ENCODE peak calls at places on chromosomes 13 and 19, in six cellular contexts. X is heart left ventricle, I is heart right ventricle, F is cardiac muscle cell, K is stomach, O is body of pancreas. N is an unnamed sample.

GRCh38 chr13:31431722-31432137 is 232.0 kb downstream of the B3GLCT start:
- DNase-seq in O (peak), X (peak), F (peak), K (peak), I (peak), N (peak)

GRCh38 chr13:77980592-77980991 is 62.0 kb upstream of the EDNRB start:
- DNase-seq in K (no peak), F (peak), X (no peak), I (no peak), O (no peak), N (peak)

GRCh38 chr19:17926044-17926443 is 6.8 kb upstream of the CCDC124 start:
- DNase-seq in O (no peak), F (no peak), K (no peak), X (no peak), I (no peak), N (no peak)

GRCh38 chr13:52845766-52846566 is 2.5 kb downstream of the PCDH8 start:
- DNase-seq in K (no peak), O (peak), F (peak), X (no peak), I (peak), N (peak)

GRCh38 chr13:39451860-39452301 is 151.1 kb downstream of the LHFPL6 start:
- DNase-seq in K (no peak), X (peak), I (peak), F (peak), O (peak), N (no peak)

GRCh38 chr19:4713384-4713951 is 10.2 kb downstream of the DPP9 start:
- DNase-seq in O (peak), X (peak), I (peak), F (peak), K (peak), N (peak)

GRCh38 chr13:93244918-93245280 is 18.3 kb downstream of the GPC6 start:
- DNase-seq in I (no peak), F (peak), X (no peak), K (no peak), O (no peak), N (peak)

GRCh38 chr19:55353803-55354697 is 469 bp downstream of the COX6B2 start:
- DNase-seq in X (peak), K (peak), O (peak), I (peak), F (peak), N (peak)

GRCh38 chr19:42634409-42635232 is 39.9 kb upstream of the CEACAM8 start:
- DNase-seq in X (no peak), O (peak), K (peak), I (no peak), F (peak), N (peak)

GRCh38 chr13:107192289-107192688 is 624.4 kb upstream of the ARGLU1 start:
- DNase-seq in K (peak), F (no peak), O (no peak), X (no peak), I (no peak), N (no peak)

GRCh38 chr13:98909016-98909415 is 68.8 kb downstream of the DOCK9 start:
- DNase-seq in I (no peak), O (no peak), F (no peak), K (no peak), X (no peak), N (peak)

GRCh38 chr19:6862673-6863078 is 24.7 kb upstream of the ADGRE1 start:
- DNase-seq in K (peak), X (peak), F (peak), O (peak), I (peak), N (peak)

GRCh38 chr13:75760182-75760981 is 124.3 kb downstream of the LMO7 start:
- DNase-seq in X (peak), O (peak), K (peak), I (no peak), F (no peak), N (peak)

GRCh38 chr19:39403331-39404312 is 3.0 kb upstream of the ZFP36 start:
- DNase-seq in I (peak), F (peak), O (peak), K (peak), X (peak), N (peak)

GRCh38 chr13:91719033-91719432 is 320.6 kb downstream of the GPC5 start:
- DNase-seq in O (no peak), F (peak), K (no peak), I (peak), X (no peak), N (peak)

GRCh38 chr13:109835321-109835720 is 48.9 kb upstream of the IRS2 start:
- DNase-seq in K (no peak), I (no peak), X (no peak), F (peak), O (no peak), N (no peak)

GRCh38 chr19:6739884-6740588 is 556 bp downstream of the TRIP10 start:
- DNase-seq in O (peak), X (peak), K (peak), I (peak), F (no peak), N (no peak)

GRCh38 chr19:17765069-17765618 is 13.9 kb downstream of the FCHO1 start:
- DNase-seq in I (peak), K (peak), X (peak), O (no peak), F (no peak), N (peak)

GRCh38 chr19:50432221-50432626 is 468 bp upstream of the MYBPC2 start:
- DNase-seq in K (no peak), F (peak), X (no peak), I (no peak), O (peak), N (no peak)

GRCh38 chr13:61765181-61765742 is 349.6 kb upstream of the PCDH20 start:
- DNase-seq in I (no peak), O (no peak), X (no peak), F (no peak), K (no peak), N (no peak)

GRCh38 chr19:5987077-5987818 is 9.3 kb upstream of the RANBP3 start:
- DNase-seq in I (no peak), O (peak), X (peak), F (peak), K (peak), N (peak)

GRCh38 chr13:110634558-110634957 is 19.2 kb downstream of the NAXD start:
- DNase-seq in F (peak), I (no peak), K (no peak), X (no peak), O (no peak), N (no peak)

GRCh38 chr19:18743281-18743825 is 47.8 kb downstream of the COMP start:
- DNase-seq in F (peak), I (peak), X (peak), K (peak), O (peak), N (peak)

GRCh38 chr13:110637747-110638146 is 22.4 kb downstream of the NAXD start:
- DNase-seq in K (no peak), X (no peak), O (no peak), F (no peak), I (no peak), N (no peak)

GRCh38 chr13:29684441-29684840 is 89.0 kb upstream of the SLC7A1 start:
- DNase-seq in X (no peak), K (no peak), O (no peak), F (no peak), I (no peak), N (peak)

GRCh38 chr13:24141333-24141910 is 19.1 kb upstream of the SPATA13 start:
- DNase-seq in F (no peak), X (no peak), O (no peak), K (no peak), I (no peak), N (no peak)

GRCh38 chr19:11421607-11422098 is 2.5 kb upstream of the RGL3 start:
- DNase-seq in O (peak), K (peak), X (peak), I (peak), F (peak), N (peak)

GRCh38 chr13:114222461-114222968 is 12.2 kb upstream of the CDC16 start:
- DNase-seq in X (peak), F (peak), K (no peak), O (peak), I (peak), N (no peak)

DNA sequence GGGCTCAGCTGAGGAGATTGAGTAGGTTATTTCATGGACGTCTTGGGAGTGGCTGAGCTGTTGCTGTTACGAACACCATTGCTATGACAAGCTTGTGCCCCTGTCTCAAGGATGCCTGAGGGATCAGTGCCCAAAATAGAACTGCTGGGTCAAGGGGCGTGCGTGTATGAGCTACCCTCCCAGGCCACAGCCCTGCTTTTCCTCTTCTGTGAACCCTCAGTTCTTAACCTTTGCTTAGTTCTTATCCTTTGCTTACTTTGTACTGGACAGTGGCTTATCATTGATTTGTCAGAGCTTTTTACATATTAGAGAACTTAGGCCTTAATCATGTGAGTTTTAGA is 9.0 kb downstream of the ARHGAP45 start:
- DNase-seq in K (no peak), F (no peak), X (no peak), I (no peak), O (no peak), N (no peak)
- TF ChIP-seq CTCF in K (no peak), F (no peak), X (no peak), I (no peak), O (no peak), N (no peak)

GRCh38 chr13:70107498-70108271 is at the start of gene ATXN8OS:
- DNase-seq in X (peak), F (no peak), K (no peak), I (no peak), O (peak), N (no peak)
- H3K4me3 ChIP-seq in X (no peak), F (peak), K (peak), I (no peak), O (no peak), N (no peak)

DNA sequence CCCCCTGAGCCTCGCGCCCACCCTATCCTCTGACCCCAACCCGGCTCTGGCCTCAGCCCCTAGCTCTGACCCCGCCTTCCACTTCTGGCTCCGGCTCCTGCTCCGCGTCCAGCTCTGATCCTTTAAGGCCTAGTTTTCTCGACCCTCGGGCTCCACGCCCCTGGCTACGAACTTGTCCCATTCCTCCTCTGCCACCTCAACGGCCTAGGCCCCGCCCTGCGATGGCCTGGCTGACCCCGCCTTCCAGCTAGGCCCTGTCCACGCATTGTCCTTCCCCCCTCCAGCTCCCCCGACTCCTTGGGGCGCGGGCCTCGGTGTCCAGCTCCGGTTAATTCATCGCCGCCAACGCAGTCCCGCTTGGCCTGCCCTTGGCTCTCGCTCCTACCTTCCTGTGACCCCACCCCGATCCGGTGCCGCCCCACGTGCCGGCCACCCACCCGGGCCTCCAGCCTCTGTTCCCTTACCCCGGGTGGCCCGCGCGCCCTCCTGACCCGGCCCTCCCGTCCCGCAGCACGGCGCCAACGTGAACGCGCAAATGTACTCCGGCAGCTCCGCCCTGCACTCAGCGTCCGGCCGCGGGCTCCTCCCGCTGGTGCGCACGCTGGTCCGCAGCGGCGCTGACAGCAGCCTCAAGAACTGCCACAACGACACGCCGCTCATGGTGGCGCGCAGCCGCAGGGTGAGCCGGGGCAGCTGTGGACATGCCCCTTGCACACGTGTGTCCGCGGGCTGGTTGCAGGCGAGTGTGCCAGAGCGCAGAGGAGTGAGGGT is 9.4 kb downstream of the BCL3 start:
- DNase-seq in O (peak), X (peak), K (peak), I (peak), F (peak), N (no peak)
- TF ChIP-seq CTCF in O (no peak), X (peak), K (no peak), I (no peak), F (peak), N (no peak)

DNA sequence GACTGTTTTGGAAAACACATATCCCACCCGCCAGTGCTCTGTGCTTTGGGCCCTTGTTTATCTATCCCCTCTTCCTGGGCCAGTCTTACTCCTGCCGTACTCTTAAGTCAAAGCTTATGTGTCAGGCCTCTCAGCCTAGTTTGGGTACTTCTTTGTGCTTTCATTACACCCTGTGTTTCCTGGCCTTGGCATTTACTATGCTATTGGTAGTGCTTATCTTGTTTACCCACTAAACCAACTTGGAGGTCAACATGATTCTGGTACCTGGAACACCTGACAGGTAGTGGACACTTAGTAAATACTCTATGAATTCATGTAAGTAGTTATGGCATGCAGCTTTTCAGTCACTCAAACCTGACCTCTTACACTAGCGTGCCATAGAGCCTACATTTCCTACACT is 2.4 kb downstream of the POLR1D start:
- DNase-seq in K (peak), F (no peak), O (peak), I (no peak), X (no peak), N (no peak)
- H3K4me3 ChIP-seq in K (peak), F (no peak), O (no peak), I (no peak), X (no peak), N (no peak)

DNA sequence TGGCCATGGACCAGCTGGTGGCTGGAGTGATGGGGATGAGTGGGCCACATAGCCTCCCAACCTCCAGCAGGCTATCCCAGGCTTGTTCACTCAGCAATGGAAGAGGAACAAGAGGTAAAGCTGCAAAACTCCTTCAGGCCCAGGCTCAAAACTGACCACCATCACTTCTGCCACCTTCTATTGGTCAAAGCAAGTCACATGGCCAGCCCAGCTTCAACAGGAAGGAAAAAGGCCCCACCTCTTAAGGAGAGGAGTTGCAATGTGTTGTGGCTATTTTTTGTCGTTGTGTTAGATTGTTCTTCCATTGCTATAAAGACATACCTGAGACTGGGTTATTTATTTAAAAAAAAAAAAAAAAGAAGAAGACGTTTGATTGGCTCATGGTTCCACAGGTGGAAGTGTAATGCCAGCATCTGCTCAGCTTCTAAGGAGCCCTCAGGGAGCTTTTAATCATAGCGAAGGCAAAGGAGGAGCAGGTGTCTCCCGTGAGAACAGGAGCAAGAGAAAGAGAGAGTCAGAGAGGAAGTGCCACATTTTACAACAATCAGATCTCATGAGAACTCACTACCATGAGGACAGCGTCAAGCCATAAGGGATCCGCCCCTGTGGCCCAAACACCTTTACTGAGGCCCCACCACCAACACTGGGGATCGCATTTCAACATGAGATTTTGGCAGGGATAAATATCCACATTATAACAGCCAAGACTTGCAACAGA is 5.4 kb downstream of the IGSF23 start:
- DNase-seq in O (no peak), I (no peak), K (no peak), F (no peak), X (no peak), N (no peak)
- TF ChIP-seq CTCF in O (no peak), I (no peak), K (no peak), F (no peak), X (no peak), N (no peak)

GRCh38 chr13:86002921-86003488 is 203.8 kb upstream of the SLITRK6 start:
- DNase-seq in I (no peak), O (no peak), X (no peak), F (no peak), K (no peak), N (no peak)
- H3K4me3 ChIP-seq in I (no peak), O (no peak), X (no peak), F (no peak), K (no peak), N (no peak)

DNA sequence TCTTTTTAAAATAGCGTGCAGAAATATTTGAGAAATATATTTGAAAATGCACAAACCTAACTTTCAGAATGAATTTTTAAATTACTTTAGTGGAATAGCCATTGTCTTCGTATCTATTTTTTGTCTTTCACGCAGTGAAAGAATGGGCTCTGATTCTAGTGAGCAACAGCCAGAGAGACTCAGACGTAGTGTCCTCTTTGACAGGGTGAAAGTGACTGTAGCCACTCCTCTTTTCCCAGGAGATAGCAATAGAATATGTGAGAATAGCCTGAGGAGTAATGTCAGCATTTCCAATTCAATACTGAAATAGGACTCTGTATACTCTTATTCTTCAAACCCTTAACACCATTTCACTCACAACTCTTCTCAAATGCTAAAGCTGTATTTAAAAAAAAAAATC is 625.9 kb upstream of the SLITRK6 start:
- DNase-seq in X (no peak), O (no peak), K (no peak), F (no peak), I (no peak), N (no peak)
- TF ChIP-seq CTCF in X (no peak), O (no peak), K (no peak), F (no peak), I (no peak), N (no peak)

DNA sequence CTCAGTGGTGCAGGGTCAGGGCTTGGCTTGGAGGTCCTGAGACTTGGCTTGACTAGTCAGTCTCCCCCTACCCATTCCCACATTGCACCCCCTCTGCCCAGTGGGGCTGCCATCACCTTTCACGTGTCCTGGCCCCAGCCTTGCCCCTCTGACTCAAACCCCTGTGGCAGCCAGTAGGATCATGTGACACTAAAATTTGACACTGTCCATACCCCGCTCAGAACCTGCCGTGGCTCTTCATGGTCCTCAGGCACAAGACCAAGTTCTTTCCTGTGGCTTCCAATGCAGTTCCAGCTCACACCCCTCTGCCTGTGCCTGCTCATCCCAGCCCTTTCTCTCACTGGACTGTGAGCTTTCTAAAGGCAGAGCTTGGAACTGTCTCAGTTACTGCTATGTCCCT is 2.2 kb downstream of the PSMD8 start:
- DNase-seq in K (no peak), I (no peak), X (no peak), O (no peak), F (no peak), N (no peak)
- H3K4me3 ChIP-seq in K (peak), I (no peak), X (no peak), O (no peak), F (no peak), N (no peak)

DNA sequence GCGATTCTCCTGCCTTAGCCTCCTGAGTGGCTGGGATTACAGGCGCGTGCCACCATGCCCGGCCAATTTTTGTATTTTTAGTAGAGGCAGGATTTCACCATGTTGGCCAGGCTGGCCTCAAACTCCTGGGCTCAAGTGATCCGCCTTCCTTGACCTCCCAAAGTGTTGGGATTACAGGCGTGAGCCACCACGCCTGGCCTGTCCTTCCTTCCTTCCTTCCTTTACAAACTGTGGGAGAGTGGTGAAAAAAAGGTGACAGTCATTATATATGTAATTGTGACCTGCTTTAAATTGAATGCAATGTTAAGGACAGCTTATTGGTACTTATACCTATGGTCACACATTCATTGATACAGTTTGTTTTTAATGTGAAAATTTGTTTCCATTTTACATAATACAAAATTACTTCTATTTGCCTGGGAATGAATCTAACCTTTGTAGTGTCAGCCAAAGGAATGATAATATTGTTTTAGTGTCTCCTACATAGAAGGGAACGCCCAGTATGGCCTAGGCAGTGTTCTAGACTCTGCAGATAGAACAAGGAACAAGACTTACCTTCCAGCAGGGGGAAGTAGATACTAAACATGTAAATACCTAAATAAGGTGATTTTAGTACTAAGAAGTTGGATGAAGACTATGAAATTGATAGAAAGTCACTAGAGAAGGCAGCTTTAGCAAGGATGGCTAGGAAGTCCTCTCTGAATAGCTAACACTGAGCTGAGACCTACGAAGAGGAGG is 146.3 kb downstream of the GGACT start:
- DNase-seq in X (no peak), I (no peak), F (no peak), O (no peak), K (no peak), N (no peak)
- TF ChIP-seq CTCF in X (no peak), I (no peak), F (no peak), O (no peak), K (no peak), N (no peak)